ENCODE peak calls at places on chromosomes 3 and 15, in six cellular contexts. J, P, N, L, H and W are unnamed samples. For H3K4me1, the result is how much of the 10 kb centered on the place peaks cover.

GRCh38 chr3:171351676-171352075 is 108.5 kb downstream of the TNIK start:
- DNase-seq in J (no peak), P (no peak), N (no peak), L (no peak), H (no peak), W (no peak)

GRCh38 chr3:108091498-108092259 is 848 bp upstream of the CD47 start:
- DNase-seq in J (peak), P (no peak), N (no peak), L (peak), H (no peak), W (peak)

GRCh38 chr3:194540268-194540937 is 53.6 kb upstream of the ATP13A3 start:
- DNase-seq in J (no peak), P (peak), N (peak), L (no peak), H (peak), W (peak)

GRCh38 chr15:96183020-96183926 is 147.2 kb upstream of the NR2F2 start:
- DNase-seq in J (no peak), P (no peak), N (no peak), L (no peak), H (no peak), W (no peak)

GRCh38 chr15:100847194-100847593 is 32.4 kb upstream of the ALDH1A3 start:
- DNase-seq in J (no peak), P (no peak), N (no peak), L (no peak), H (no peak), W (no peak)

GRCh38 chr3:137692803-137693431 is 71.2 kb upstream of the SOX14 start:
- DNase-seq in J (peak), P (peak), N (no peak), L (no peak), H (no peak), W (no peak)

GRCh38 chr3:160478338-160478737 is 28.8 kb upstream of the TRIM59 start:
- DNase-seq in J (no peak), P (no peak), N (no peak), L (no peak), H (no peak), W (no peak)

GRCh38 chr15:98000249-98001203 is 40.0 kb downstream of the ARRDC4 start:
- DNase-seq in J (peak), P (no peak), N (no peak), L (no peak), H (no peak), W (no peak)

GRCh38 chr3:124837065-124837464 is 50.1 kb downstream of the ITGB5 start:
- DNase-seq in J (peak), P (no peak), N (no peak), L (no peak), H (no peak), W (peak)

DNA sequence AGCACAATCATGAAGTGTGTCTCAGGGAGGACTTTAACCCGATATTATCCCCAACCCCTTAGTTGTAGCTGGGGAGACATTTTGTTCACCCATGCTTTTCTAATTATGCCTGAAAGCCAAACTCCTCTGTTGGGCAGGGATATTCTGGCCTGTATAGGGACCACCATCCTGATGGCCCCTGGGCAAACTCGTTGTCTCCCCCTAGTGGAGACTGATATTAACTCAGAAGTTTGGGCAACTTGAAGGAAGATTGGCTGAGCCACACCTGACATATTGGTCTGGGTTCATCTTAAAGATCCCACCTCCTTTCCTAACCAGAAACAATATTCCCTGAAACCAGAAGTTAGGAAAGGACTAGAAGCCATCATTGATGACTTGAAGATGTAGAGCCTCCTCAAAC is 42.3 kb downstream of the TM4SF18 start:
- DNase-seq in J (no peak), P (no peak), N (no peak), L (no peak), H (no peak), W (no peak)
- H3K4me1 ChIP-seq in J (under half), P (under half), N (under half), L (under half), H (under half), W (under half)

GRCh38 chr3:176696816-176697215 is 500.5 kb downstream of the TBL1XR1 start:
- DNase-seq in J (no peak), P (no peak), N (no peak), L (no peak), H (no peak), W (no peak)
- H3K4me1 ChIP-seq in J (under half), P (under half), N (under half), L (under half), H (under half), W (under half)

DNA sequence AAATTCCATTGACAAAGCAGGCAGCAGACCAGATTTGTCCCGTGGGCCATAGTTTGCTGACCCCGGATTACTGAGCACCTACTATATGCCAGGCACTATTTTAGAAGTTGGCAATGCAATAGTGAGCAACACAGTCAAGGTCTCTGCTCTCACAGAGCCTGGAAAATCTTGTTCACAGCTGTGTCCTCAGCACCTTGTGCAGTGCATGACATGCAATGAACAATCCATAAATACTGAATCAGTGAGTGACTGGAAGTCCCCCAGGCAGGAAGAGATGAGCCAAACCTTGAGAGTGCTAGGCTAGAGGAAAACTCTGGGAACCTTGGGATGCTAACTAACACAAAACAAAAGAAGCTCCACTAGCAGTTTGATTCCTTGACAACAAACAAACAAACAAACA is 14.4 kb downstream of the TM4SF1 start:
- DNase-seq in J (no peak), P (no peak), N (no peak), L (no peak), H (no peak), W (no peak)
- H3K4me1 ChIP-seq in J (under half), P (under half), N (under half), L (under half), H (under half), W (under half)

GRCh38 chr3:133575121-133575520 is 1.6 kb downstream of the CDV3 start:
- DNase-seq in J (no peak), P (no peak), N (no peak), L (no peak), H (no peak), W (no peak)

GRCh38 chr3:133573054-133573628 is 345 bp upstream of the CDV3 start:
- DNase-seq in J (peak), P (peak), N (peak), L (peak), H (peak), W (peak)

GRCh38 chr3:133572158-133573053 is 1.1 kb upstream of the CDV3 start:
- DNase-seq in J (no peak), P (no peak), N (no peak), L (no peak), H (no peak), W (peak)

GRCh38 chr3:133574260-133574881 is 885 bp downstream of the CDV3 start:
- DNase-seq in J (peak), P (peak), N (peak), L (peak), H (peak), W (peak)

DNA sequence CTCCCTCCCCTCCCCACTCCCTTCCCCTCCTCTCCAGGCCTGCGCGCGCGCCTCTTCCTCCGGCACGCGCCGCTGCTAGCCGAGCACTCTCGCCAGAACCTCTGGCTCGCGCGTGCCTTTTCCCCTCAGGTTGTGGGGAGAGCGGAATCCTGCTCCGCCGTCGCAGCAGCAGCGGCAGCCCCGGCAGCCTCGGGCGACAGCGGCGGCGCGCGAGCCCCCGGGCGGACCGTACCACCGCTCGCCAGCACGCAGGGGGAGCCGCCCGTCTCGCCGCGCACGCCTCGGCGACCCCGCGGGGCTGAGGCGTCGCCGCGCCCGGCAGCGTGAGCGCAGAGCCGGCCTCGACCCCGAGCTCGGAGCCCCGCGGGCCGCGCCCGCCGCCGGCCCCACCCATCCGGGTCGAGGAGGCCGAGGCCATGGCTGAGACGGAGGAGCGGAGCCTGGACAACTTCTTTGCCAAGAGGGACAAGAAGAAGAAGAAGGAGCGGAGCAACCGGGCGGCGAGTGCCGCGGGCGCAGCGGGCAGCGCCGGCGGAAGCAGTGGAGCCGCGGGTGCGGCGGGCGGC is at the start of gene CDV3:
- DNase-seq in J (peak), P (no peak), N (no peak), L (no peak), H (peak), W (no peak)
- H3K4me1 ChIP-seq in J (under half), P (under half), N (under half), L (under half), H (under half), W (under half)

DNA sequence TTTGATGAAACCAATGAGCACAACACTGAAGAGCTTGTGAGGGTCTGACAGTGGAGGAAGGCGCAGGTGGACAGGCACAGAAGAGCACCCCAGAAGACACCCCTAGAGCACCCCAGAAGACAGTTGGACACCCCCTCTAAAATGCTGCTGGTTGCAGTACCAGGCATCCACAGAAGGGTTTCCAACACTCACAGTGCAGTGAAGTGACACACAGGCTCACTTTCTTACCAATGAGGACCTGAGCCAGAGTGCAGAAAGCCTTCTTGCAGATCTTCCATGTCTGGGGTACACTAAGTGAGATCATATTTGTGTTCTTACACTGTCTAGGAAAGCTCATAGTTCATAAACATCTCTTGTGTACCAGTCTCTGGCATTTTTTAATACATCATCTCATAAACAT is 27.6 kb downstream of the CCNL1 start:
- DNase-seq in J (no peak), P (no peak), N (no peak), L (no peak), H (no peak), W (no peak)
- H3K4me1 ChIP-seq in J (under half), P (half or more), N (under half), L (under half), H (under half), W (under half)

GRCh38 chr3:112512320-112512719 is 13.0 kb upstream of the BTLA start:
- DNase-seq in J (no peak), P (no peak), N (no peak), L (no peak), H (no peak), W (no peak)

GRCh38 chr3:112504123-112504522 is 4.9 kb upstream of the BTLA start:
- DNase-seq in J (no peak), P (no peak), N (no peak), L (no peak), H (no peak), W (no peak)

GRCh38 chr3:112505907-112506306 is 6.6 kb upstream of the BTLA start:
- DNase-seq in J (no peak), P (no peak), N (no peak), L (no peak), H (no peak), W (no peak)

GRCh38 chr3:112508860-112509259 is 9.6 kb upstream of the BTLA start:
- DNase-seq in J (no peak), P (no peak), N (no peak), L (no peak), H (no peak), W (no peak)

GRCh38 chr3:112508261-112508660 is 9.0 kb upstream of the BTLA start:
- DNase-seq in J (no peak), P (no peak), N (no peak), L (no peak), H (no peak), W (no peak)
- H3K4me1 ChIP-seq in J (under half), P (under half), N (under half), L (under half), H (under half), W (under half)

DNA sequence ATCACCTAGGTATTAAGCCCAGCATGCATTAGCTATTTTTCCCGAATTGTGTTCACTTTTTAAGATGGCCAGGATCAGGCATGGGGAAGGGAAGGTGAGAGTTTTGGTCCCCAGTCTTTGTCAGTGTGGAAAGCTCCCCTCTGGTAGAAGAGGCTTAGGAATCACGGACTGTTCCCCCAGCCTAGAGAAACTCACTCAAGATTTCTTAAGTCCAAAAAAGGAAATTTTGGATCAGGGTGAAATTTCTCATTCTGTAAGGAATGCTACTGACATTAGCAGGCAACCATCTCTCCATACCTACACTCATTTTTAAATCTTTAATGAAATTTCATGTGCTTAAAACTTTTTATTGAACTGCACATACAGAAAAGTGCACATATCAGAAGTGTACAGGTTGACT is 70.3 kb upstream of the GALNT15 start:
- DNase-seq in J (no peak), P (no peak), N (no peak), L (no peak), H (no peak), W (no peak)
- H3K4me1 ChIP-seq in J (under half), P (under half), N (under half), L (under half), H (under half), W (under half)

DNA sequence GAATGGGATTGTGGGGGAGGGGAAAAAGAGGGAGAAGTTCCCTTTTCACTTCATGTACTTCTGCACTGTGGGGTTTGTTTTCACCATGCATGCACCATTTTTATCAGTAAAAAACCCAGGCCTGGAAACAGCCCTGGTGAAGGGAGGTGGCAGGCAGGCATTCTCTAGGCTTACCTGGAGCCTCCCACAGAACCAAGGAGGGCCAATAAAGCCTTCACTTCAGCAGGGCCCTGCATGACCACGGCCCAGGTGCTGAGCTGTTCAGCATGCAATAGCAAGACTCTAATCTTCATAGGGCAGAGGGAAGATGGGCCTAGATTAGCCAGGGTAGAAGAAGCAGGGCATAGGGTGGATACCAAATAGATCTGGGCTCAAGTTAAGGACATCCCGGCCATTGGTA is 49.6 kb downstream of the SCN5A start:
- DNase-seq in J (no peak), P (no peak), N (no peak), L (no peak), H (no peak), W (no peak)
- H3K4me1 ChIP-seq in J (under half), P (under half), N (under half), L (under half), H (under half), W (under half)